ENCODE peak calls at places on chromosome 7, in five cellular contexts. M is cardiac muscle cell, Q is mammary epithelial cell, S is hepatocyte, U is A549. X is an unnamed sample.

GRCh38 chr7:146557971-146558469 is 441.4 kb downstream of the CNTNAP2 start:
- DNase-seq in M (no peak), Q (no peak), S (no peak), U (no peak), X (no peak)

GRCh38 chr7:135558337-135558767 is 635 bp downstream of the NUP205 start:
- DNase-seq in M (peak; percentile 65), Q (peak; percentile 64), S (peak; percentile 73), U (peak; percentile 91), X (peak; percentile 66)

GRCh38 chr7:8221603-8222002 is 40.4 kb downstream of the ICA1 start:
- DNase-seq in M (no peak), Q (no peak), S (no peak), U (no peak), X (no peak)

GRCh38 chr7:104033837-104034236 is 44.4 kb upstream of the RELN start:
- DNase-seq in M (no peak), Q (no peak), S (no peak), U (no peak), X (no peak)

GRCh38 chr7:127057918-127058317 is 194.8 kb downstream of the GRM8 start:
- DNase-seq in M (no peak), Q (no peak), S (no peak), U (no peak), X (no peak)

GRCh38 chr7:155263522-155264197 is 34.0 kb upstream of the INSIG1 start:
- DNase-seq in M (no peak), Q (no peak), S (no peak), U (no peak), X (no peak)

GRCh38 chr7:71615017-71615416 is 483.1 kb downstream of the GALNT17 start:
- DNase-seq in M (peak; percentile 40), Q (no peak), S (no peak), U (no peak), X (no peak)

GRCh38 chr7:117588352-117588794 is 108.5 kb downstream of the CFTR start:
- DNase-seq in M (no peak), Q (no peak), S (peak; percentile 18), U (no peak), X (no peak)

GRCh38 chr7:86942081-86942480 is 117.4 kb downstream of the ELAPOR2 start:
- DNase-seq in M (no peak), Q (no peak), S (no peak), U (no peak), X (no peak)

DNA sequence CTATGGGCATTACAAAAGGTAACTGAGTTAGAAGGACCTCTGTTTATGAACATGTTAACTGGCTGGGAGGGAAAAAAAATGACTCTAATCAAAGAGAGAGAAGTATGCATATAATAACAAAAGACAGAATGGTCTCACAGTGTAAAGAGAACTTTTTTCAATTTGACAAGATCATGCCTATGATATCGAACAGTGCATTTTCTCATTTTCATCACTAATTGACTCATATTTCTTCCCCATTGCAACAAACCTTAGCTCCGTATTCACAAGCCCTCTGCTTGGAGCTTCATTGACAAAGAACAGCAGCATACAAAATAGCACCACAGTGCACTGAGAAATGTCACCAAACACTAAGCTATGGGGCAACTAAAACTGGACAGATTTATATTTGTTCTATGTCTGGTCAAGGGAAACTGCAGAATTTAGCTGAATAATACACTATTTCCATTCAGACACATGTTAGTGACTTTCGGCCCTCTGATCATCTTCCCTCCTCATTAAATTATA is 45.5 kb downstream of the SMURF1 start:
- DNase-seq in M (no peak), Q (no peak), S (no peak), U (no peak), X (no peak)
- H3K27ac ChIP-seq in M (no peak overlapping the region), Q (peak overlapping the region; percentile 44), S (peak overlapping the region; percentile 92), U (peak overlapping the region; percentile 83), X (no peak overlapping the region)

GRCh38 chr7:132152490-132152889 is 423.8 kb downstream of the PLXNA4 start:
- DNase-seq in M (no peak), Q (no peak), S (no peak), U (no peak), X (no peak)

GRCh38 chr7:132154695-132155471 is 421.4 kb downstream of the PLXNA4 start:
- DNase-seq in M (no peak), Q (no peak), S (no peak), U (no peak), X (no peak)

GRCh38 chr7:132150711-132151110 is 425.6 kb downstream of the PLXNA4 start:
- DNase-seq in M (no peak), Q (no peak), S (no peak), U (no peak), X (no peak)

GRCh38 chr7:132155715-132156114 is 420.6 kb downstream of the PLXNA4 start:
- DNase-seq in M (no peak), Q (no peak), S (no peak), U (no peak), X (no peak)

DNA sequence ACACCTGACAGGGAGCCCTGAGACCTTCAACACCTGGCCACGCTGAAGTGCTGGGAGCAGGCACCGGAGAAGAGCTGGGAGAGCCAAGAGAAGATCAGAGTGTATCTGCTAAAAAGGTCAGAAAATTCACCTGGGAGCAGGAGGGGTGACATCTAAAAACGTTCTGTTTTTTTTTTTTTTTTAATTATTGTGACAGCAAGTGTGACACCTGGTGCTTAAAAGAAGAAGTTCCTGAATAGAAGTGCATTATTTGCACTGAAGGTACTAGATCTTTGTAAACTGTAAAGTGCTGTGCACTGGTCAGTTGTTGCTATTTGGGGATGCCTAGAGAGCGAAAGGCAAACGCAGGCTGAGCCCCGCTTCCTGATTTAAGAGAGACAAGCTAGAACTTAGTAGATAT is 422.0 kb downstream of the PLXNA4 start:
- DNase-seq in M (no peak), Q (no peak), S (no peak), U (no peak), X (no peak)
- TF ChIP-seq CTCF in M (no peak), Q (peak; percentile 6), S (no peak), U (peak; percentile 27), X (no peak)

GRCh38 chr7:25638042-25638441 is 409.8 kb upstream of the NPVF start:
- DNase-seq in M (no peak), Q (no peak), S (peak; percentile 29), U (no peak), X (no peak)
- H3K27ac ChIP-seq in M (no peak overlapping the region), Q (no peak overlapping the region), S (peak overlapping the region; percentile 63), U (no peak overlapping the region), X (no peak overlapping the region)

DNA sequence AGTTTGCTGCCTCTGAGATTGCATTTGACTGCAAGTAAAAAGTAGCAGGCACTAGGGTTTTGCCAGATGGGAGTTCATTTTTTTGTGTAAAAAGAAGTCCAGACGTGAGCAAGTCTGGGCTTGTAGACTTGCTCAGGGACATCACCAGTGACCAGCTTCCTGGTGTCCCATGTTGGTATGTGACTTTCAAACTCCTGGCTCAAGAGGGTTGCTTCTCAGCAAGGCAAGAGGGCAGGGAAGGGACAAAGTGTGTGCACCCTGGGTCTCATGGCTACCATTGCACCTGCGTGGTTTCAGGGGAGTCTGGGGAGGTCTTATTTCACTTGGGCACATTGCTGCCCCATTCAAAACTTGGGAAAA is 79.3 kb upstream of the ZNF716 start:
- DNase-seq in M (no peak), Q (no peak), S (no peak), U (no peak), X (no peak)
- TF ChIP-seq CTCF in M (no peak), Q (no peak), S (no peak), U (no peak), X (no peak)

GRCh38 chr7:2627258-2628136 is 4.3 kb upstream of the TTYH3 start:
- DNase-seq in M (no peak), Q (no peak), S (no peak), U (no peak), X (no peak)
- H3K27ac ChIP-seq in M (no peak overlapping the region), Q (no peak overlapping the region), S (peak overlapping the region; percentile 77), U (no peak overlapping the region), X (peak overlapping the region; percentile 2)

GRCh38 chr7:19210883-19211282 is 65.7 kb upstream of the FERD3L start:
- DNase-seq in M (no peak), Q (no peak), S (peak; percentile 8), U (no peak), X (no peak)

GRCh38 chr7:19213746-19214145 is 68.5 kb upstream of the FERD3L start:
- DNase-seq in M (no peak), Q (no peak), S (no peak), U (no peak), X (peak; percentile 21)

GRCh38 chr7:19215421-19215820 is 70.2 kb upstream of the FERD3L start:
- DNase-seq in M (no peak), Q (peak; percentile 6), S (peak; percentile 41), U (no peak), X (no peak)
- TF ChIP-seq CTCF in M (no peak), Q (no peak), S (no peak), U (no peak), X (no peak)

DNA sequence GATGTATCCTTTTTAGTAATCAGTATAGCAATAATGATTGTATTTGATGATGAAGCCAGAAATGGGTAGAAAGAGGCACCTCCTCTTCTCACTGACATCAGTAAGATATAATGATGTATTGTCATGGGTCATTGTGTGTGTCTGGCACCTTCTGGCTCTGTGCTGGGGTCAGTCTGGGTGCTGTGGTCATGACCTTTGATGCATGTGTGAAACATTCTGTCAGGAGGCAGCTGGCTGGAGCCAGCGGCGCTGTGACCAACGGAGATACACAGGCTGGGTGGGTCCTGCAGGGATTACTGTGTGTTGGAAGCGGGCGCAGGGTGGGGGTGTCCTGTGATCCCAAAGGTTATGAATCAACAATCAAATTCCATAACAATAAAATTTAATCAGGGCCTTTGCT is 35.2 kb downstream of the EEPD1 start:
- DNase-seq in M (no peak), Q (no peak), S (no peak), U (no peak), X (no peak)
- H3K27ac ChIP-seq in M (no peak overlapping the region), Q (no peak overlapping the region), S (no peak overlapping the region), U (peak overlapping the region; percentile 17), X (no peak overlapping the region)

GRCh38 chr7:45588466-45588865 is 14.3 kb downstream of the ADCY1 start:
- DNase-seq in M (no peak), Q (no peak), S (no peak), U (no peak), X (no peak)
- TF ChIP-seq CTCF in M (no peak), Q (no peak), S (no peak), U (no peak), X (no peak)

GRCh38 chr7:90595341-90595800 is 750 bp upstream of the CDK14 start:
- DNase-seq in M (no peak), Q (no peak), S (no peak), U (no peak), X (peak; percentile 13)

GRCh38 chr7:90595801-90596683 is at the start of gene CDK14:
- DNase-seq in M (peak; percentile 87), Q (peak; percentile 59), S (peak; percentile 92), U (peak; percentile 66), X (peak; percentile 64)

GRCh38 chr7:90597527-90597871 is 1.4 kb downstream of the CDK14 start:
- DNase-seq in M (no peak), Q (no peak), S (no peak), U (no peak), X (peak; percentile 18)

GRCh38 chr7:90597879-90598278 is 1.8 kb downstream of the CDK14 start:
- DNase-seq in M (no peak), Q (no peak), S (no peak), U (no peak), X (peak; percentile 1)

GRCh38 chr7:90596745-90597526 is 815 bp downstream of the CDK14 start:
- DNase-seq in M (peak; percentile 61), Q (peak; percentile 57), S (peak; percentile 40), U (no peak), X (peak; percentile 21)
- H3K27ac ChIP-seq in M (peak overlapping the region; percentile 83), Q (peak overlapping the region; percentile 57), S (peak overlapping the region; percentile 87), U (peak overlapping the region; percentile 69), X (peak overlapping the region; percentile 92)